ENCODE peak calls at places on chromosomes 6 and 20, in four cellular contexts. T is EL; O is breast epithelium; B is naive thymus-derived CD8-positive, alpha-beta T cell. X is an unnamed sample.

GRCh38 chr6:48099713-48100675 is 11.0 kb downstream of the PTCHD4 start:
- DNase-seq in T (no peak), O (no peak), B (no peak), X (no peak)

GRCh38 chr20:13996265-13996664 is 949 bp downstream of the MACROD2 start:
- DNase-seq in T (peak), O (no peak), B (no peak), X (peak)

GRCh38 chr20:58447733-58448391 is 58.8 kb downstream of the VAPB start:
- DNase-seq in T (peak), O (no peak), B (peak), X (peak)

GRCh38 chr6:108565091-108565766 is 4.5 kb downstream of the FOXO3 start:
- DNase-seq in T (peak), O (no peak), B (no peak), X (peak)

GRCh38 chr20:61912665-61913422 is 152.8 kb downstream of the TAF4 start:
- DNase-seq in T (no peak), O (no peak), B (no peak), X (no peak)

GRCh38 chr6:159594750-159595117 is 98.3 kb downstream of the SOD2 start:
- DNase-seq in T (peak), O (no peak), B (no peak), X (no peak)

GRCh38 chr6:27502508-27503435 is 29.9 kb upstream of the ZNF184 start:
- DNase-seq in T (peak), O (no peak), B (peak), X (peak)

GRCh38 chr20:62214067-62214466 is 6.0 kb downstream of the HRH3 start:
- DNase-seq in T (no peak), O (no peak), B (no peak), X (no peak)

GRCh38 chr6:138803914-138804313 is 8.0 kb downstream of the ECT2L start:
- DNase-seq in T (no peak), O (no peak), B (no peak), X (no peak)

GRCh38 chr6:36679043-36679821 is 718 bp downstream of the CDKN1A start:
- DNase-seq in T (peak), O (peak), B (no peak), X (peak)

GRCh38 chr6:170238741-170239565 is 51.9 kb downstream of the DLL1 start:
- DNase-seq in T (no peak), O (no peak), B (no peak), X (no peak)